ENCODE peak calls at places on chromosomes 5 and 9, in eight cellular contexts. Y is right lobe of liver, S is ovary, J is heart left ventricle, M is brain microvascular endothelial cell, B is uterus, G is foreskin fibroblast, H is astrocyte. X is an unnamed sample.

GRCh38 chr5:11504794-11505193 is 399.5 kb downstream of the CTNND2 start:
- DNase-seq in Y (no peak), S (no peak), J (no peak), M (no peak), B (no peak), G (no peak), H (peak), X (peak)

GRCh38 chr5:57566914-57567313 is 84.3 kb upstream of the ACTBL2 start:
- DNase-seq in Y (no peak), S (no peak), J (no peak), M (peak), B (no peak), G (no peak), H (peak), X (peak)

GRCh38 chr5:107305999-107306398 is 364.7 kb downstream of the EFNA5 start:
- DNase-seq in Y (no peak), S (no peak), J (no peak), M (no peak), B (no peak), G (no peak), H (no peak), X (no peak)

GRCh38 chr9:33297455-33297854 is 7.1 kb downstream of the NFX1 start:
- DNase-seq in Y (peak), S (no peak), J (peak), M (no peak), B (no peak), G (no peak), H (no peak), X (no peak)

GRCh38 chr5:162512935-162513575 is 445.5 kb downstream of the GABRG2 start:
- DNase-seq in Y (no peak), S (no peak), J (no peak), M (no peak), B (no peak), G (no peak), H (no peak), X (no peak)

GRCh38 chr9:107299437-107299836 is 16.4 kb downstream of the RAD23B start:
- DNase-seq in Y (no peak), S (no peak), J (no peak), M (no peak), B (no peak), G (no peak), H (no peak), X (peak)

GRCh38 chr9:83449981-83450380 is 88.2 kb downstream of the FRMD3 start:
- DNase-seq in Y (no peak), S (no peak), J (no peak), M (no peak), B (no peak), G (no peak), H (no peak), X (no peak)

GRCh38 chr9:23596913-23597634 is 229.0 kb downstream of the ELAVL2 start:
- DNase-seq in Y (no peak), S (no peak), J (no peak), M (no peak), B (no peak), G (no peak), H (no peak), X (no peak)

GRCh38 chr9:95085036-95085770 is 232.3 kb downstream of the FANCC start:
- DNase-seq in Y (no peak), S (no peak), J (no peak), M (no peak), B (no peak), G (no peak), H (no peak), X (no peak)

GRCh38 chr9:119036969-119037368 is 332.3 kb downstream of the BRINP1 start:
- DNase-seq in Y (no peak), S (no peak), J (no peak), M (no peak), B (no peak), G (no peak), H (no peak), X (no peak)

GRCh38 chr5:138737494-138738265 is 15.5 kb upstream of the CTNNA1 start:
- DNase-seq in Y (no peak), S (no peak), J (no peak), M (no peak), B (no peak), G (no peak), H (peak), X (no peak)

GRCh38 chr9:592225-592624 is 249.3 kb upstream of the DMRT1 start:
- DNase-seq in Y (no peak), S (no peak), J (no peak), M (no peak), B (no peak), G (no peak), H (no peak), X (no peak)

GRCh38 chr5:93954421-93955069 is 213.1 kb upstream of the POU5F2 start:
- DNase-seq in Y (no peak), S (no peak), J (no peak), M (no peak), B (no peak), G (no peak), H (no peak), X (no peak)

GRCh38 chr5:172801184-172801671 is 30.2 kb upstream of the DUSP1 start:
- DNase-seq in Y (no peak), S (no peak), J (no peak), M (peak), B (no peak), G (peak), H (peak), X (peak)

GRCh38 chr9:95075700-95076099 is 241.8 kb downstream of the FANCC start:
- DNase-seq in Y (no peak), S (no peak), J (no peak), M (no peak), B (no peak), G (no peak), H (no peak), X (no peak)

GRCh38 chr9:104177003-104177611 is 83.0 kb downstream of the SMC2 start:
- DNase-seq in Y (no peak), S (no peak), J (no peak), M (no peak), B (no peak), G (no peak), H (no peak), X (peak)

GRCh38 chr5:151056367-151057306 is 24.2 kb downstream of the TNIP1 start:
- DNase-seq in Y (no peak), S (no peak), J (no peak), M (no peak), B (no peak), G (no peak), H (no peak), X (no peak)

GRCh38 chr5:2378108-2378507 is 373.4 kb downstream of the IRX2 start:
- DNase-seq in Y (no peak), S (no peak), J (no peak), M (no peak), B (no peak), G (no peak), H (no peak), X (no peak)

GRCh38 chr5:137186759-137187461 is 312.2 kb downstream of the SPOCK1 start:
- DNase-seq in Y (no peak), S (no peak), J (peak), M (peak), B (peak), G (peak), H (peak), X (peak)

GRCh38 chr9:8648271-8648670 is 848.7 kb upstream of the DMAC1 start:
- DNase-seq in Y (no peak), S (no peak), J (no peak), M (no peak), B (no peak), G (no peak), H (peak), X (peak)

DNA sequence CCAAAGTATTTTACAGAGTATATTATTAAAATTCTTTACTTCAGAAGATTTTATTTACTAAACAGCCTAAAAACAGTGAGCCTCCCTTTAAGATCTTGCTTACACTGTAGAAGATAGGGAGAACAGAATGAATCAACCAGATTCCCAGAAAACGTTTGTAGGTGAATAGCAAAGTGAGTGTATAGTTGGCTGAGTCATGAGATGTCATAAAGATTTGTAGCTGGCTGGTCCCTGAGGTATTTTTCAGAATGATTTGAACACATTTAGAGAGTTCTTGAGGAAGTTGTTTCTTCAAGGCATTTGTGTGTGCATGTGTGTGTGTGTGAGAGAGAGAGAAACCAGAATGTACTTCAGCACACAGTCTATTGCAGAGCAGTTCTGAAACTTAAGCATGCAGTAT is 159.4 kb upstream of the PRR16 start:
- DNase-seq in Y (no peak), S (no peak), J (no peak), M (no peak), B (no peak), G (peak), H (peak), X (peak)
- TF ChIP-seq CTCF in Y (no peak), S (no peak), J (no peak), M (no peak), B (no peak), G (no peak), H (no peak), X (no peak)

GRCh38 chr5:67015577-67016290 is 180.9 kb downstream of the CD180 start:
- DNase-seq in Y (no peak), S (no peak), J (no peak), M (peak), B (peak), G (no peak), H (peak), X (peak)
- H3K4me3 ChIP-seq in Y (no peak), S (peak), J (peak), M (no peak), B (peak), G (no peak), H (peak), X (peak)

GRCh38 chr5:180210961-180211760 is 2.1 kb upstream of the RASGEF1C start:
- DNase-seq in Y (no peak), S (no peak), J (no peak), M (no peak), B (no peak), G (no peak), H (no peak), X (no peak)

GRCh38 chr5:180207593-180207992 is 1.4 kb downstream of the RASGEF1C start:
- DNase-seq in Y (no peak), S (no peak), J (no peak), M (no peak), B (no peak), G (no peak), H (no peak), X (no peak)

GRCh38 chr5:180208038-180208434 is 975 bp downstream of the RASGEF1C start:
- DNase-seq in Y (no peak), S (no peak), J (no peak), M (no peak), B (no peak), G (no peak), H (no peak), X (no peak)

GRCh38 chr5:180208435-180209081 is 453 bp downstream of the RASGEF1C start:
- DNase-seq in Y (no peak), S (no peak), J (no peak), M (no peak), B (no peak), G (no peak), H (no peak), X (no peak)

DNA sequence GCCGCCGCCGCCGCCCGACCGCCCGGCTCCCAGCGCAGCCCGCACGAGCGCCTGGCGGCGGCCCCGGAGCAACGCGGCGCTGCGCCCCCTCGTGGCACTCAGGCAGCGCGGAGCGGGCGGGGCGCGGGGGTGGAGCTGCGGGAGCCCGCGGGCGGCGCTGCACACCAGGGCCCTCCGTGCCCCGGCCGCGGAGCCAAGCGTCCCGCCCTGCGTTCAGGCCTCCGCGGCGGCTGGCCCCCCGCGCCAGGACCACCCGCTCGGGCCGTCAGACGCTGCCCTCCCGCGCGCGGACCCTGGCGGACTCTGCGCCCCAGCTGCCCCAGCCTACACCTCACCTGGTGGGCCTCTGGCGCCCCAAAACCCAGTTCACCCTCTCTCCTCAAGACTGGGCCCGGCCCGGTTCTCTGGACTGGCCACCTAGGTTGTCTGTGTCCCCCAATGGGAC is at the start of gene RASGEF1C:
- DNase-seq in Y (peak), S (peak), J (no peak), M (no peak), B (peak), G (peak), H (peak), X (peak)
- TF ChIP-seq CTCF in Y (peak), S (peak), J (peak), M (peak), B (no peak), G (no peak), H (no peak), X (no peak)

GRCh38 chr5:127231118-127231517 is 59.5 kb upstream of the MEGF10 start:
- DNase-seq in Y (no peak), S (no peak), J (no peak), M (no peak), B (no peak), G (no peak), H (no peak), X (no peak)

GRCh38 chr5:127229185-127229889 is 61.3 kb upstream of the MEGF10 start:
- DNase-seq in Y (peak), S (peak), J (peak), M (no peak), B (peak), G (peak), H (no peak), X (peak)

GRCh38 chr5:127227881-127228280 is 62.7 kb upstream of the MEGF10 start:
- DNase-seq in Y (no peak), S (no peak), J (no peak), M (no peak), B (no peak), G (no peak), H (no peak), X (peak)

GRCh38 chr5:127233590-127233989 is 57.0 kb upstream of the MEGF10 start:
- DNase-seq in Y (no peak), S (no peak), J (no peak), M (no peak), B (no peak), G (no peak), H (no peak), X (no peak)

GRCh38 chr5:127228540-127229184 is 61.9 kb upstream of the MEGF10 start:
- DNase-seq in Y (no peak), S (no peak), J (no peak), M (no peak), B (peak), G (no peak), H (no peak), X (no peak)
- H3K4me3 ChIP-seq in Y (peak), S (peak), J (peak), M (peak), B (peak), G (peak), H (peak), X (peak)

GRCh38 chr5:159104058-159104651 is 4.4 kb upstream of the EBF1 start:
- DNase-seq in Y (no peak), S (peak), J (peak), M (peak), B (peak), G (peak), H (peak), X (peak)
- TF ChIP-seq CTCF in Y (peak), S (peak), J (peak), M (peak), B (peak), G (peak), H (peak), X (peak)

GRCh38 chr9:121222524-121223171 is 21.0 kb upstream of the RAB14 start:
- DNase-seq in Y (no peak), S (no peak), J (no peak), M (peak), B (no peak), G (peak), H (no peak), X (peak)

GRCh38 chr9:121225240-121225639 is 23.6 kb upstream of the RAB14 start:
- DNase-seq in Y (no peak), S (no peak), J (no peak), M (no peak), B (no peak), G (no peak), H (no peak), X (no peak)

GRCh38 chr9:121217609-121218292 is 16.1 kb upstream of the RAB14 start:
- DNase-seq in Y (no peak), S (no peak), J (no peak), M (peak), B (no peak), G (peak), H (peak), X (peak)

GRCh38 chr9:121218357-121219027 is 16.8 kb upstream of the RAB14 start:
- DNase-seq in Y (no peak), S (no peak), J (no peak), M (no peak), B (no peak), G (no peak), H (no peak), X (no peak)

DNA sequence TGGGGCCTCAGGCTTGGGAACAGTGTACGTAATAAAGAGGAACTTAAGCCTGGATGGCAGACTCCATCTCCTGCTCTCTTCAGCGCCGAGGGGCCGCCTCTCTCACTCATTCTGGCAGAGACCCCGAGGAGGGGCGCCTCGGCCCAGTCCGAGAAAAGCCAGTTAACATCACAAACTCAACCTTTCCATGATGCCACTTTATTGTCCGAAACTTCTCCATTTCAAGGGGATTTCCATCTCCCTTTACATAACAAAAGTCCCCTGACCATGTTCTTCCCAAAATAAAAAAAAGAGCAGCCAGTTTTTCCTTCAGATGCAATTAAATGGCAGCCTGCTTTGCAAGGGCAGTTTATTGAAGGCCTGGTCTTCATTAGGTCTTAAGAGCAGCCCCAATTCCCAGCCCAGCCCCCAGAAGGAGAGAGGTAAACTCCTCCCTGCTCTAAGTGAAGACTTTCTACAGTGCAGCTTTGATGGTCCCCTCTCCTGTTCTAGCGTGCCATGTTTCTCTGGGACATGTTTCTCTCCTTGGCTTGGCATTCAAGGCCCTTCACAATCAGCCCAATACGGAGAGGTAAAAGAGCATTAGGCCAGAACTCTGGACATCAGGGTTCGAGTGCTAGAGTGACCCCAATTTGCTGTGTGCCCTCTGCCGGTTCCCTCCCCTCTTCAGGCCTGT is 19.5 kb upstream of the RAB14 start:
- DNase-seq in Y (no peak), S (no peak), J (no peak), M (no peak), B (no peak), G (no peak), H (no peak), X (no peak)
- H3K4me3 ChIP-seq in Y (no peak), S (no peak), J (no peak), M (no peak), B (no peak), G (no peak), H (no peak), X (no peak)

GRCh38 chr5:133423031-133423617 is 189.2 kb downstream of the FSTL4 start:
- DNase-seq in Y (no peak), S (no peak), J (no peak), M (no peak), B (no peak), G (no peak), H (no peak), X (no peak)

GRCh38 chr5:133421806-133422205 is 190.5 kb downstream of the FSTL4 start:
- DNase-seq in Y (no peak), S (no peak), J (no peak), M (no peak), B (no peak), G (no peak), H (no peak), X (no peak)

GRCh38 chr5:133423618-133424282 is 188.6 kb downstream of the FSTL4 start:
- DNase-seq in Y (peak), S (no peak), J (peak), M (peak), B (peak), G (peak), H (peak), X (peak)

GRCh38 chr5:133420440-133421301 is 191.7 kb downstream of the FSTL4 start:
- DNase-seq in Y (no peak), S (no peak), J (no peak), M (no peak), B (no peak), G (no peak), H (no peak), X (no peak)

GRCh38 chr5:133421394-133421793 is 190.9 kb downstream of the FSTL4 start:
- DNase-seq in Y (no peak), S (no peak), J (no peak), M (peak), B (no peak), G (no peak), H (peak), X (peak)
- TF ChIP-seq CTCF in Y (no peak), S (no peak), J (no peak), M (peak), B (no peak), G (peak), H (peak), X (peak)